ENCODE peak calls at places on chromosomes 7 and 10, in six cellular contexts. K, M, V, S, H and A are unnamed samples. For H3K27me3, the result is how much of the 10 kb centered on the place peaks cover.

GRCh38 chr10:133167693-133168616 is 7.9 kb downstream of the KNDC1 start:
- DNase-seq in H (no peak), V (no peak), K (no peak), S (no peak), M (no peak), A (no peak)

GRCh38 chr10:78630944-78631838 is 437.6 kb upstream of the ZMIZ1 start:
- DNase-seq in K (no peak), H (no peak), S (no peak), M (no peak), V (no peak), A (no peak)

GRCh38 chr7:157527235-157527634 is 190.4 kb downstream of the DNAJB6 start:
- DNase-seq in M (no peak), V (no peak), S (no peak), K (peak), H (no peak), A (no peak)

GRCh38 chr7:29976673-29977072 is 12.9 kb downstream of the SCRN1 start:
- DNase-seq in S (peak), M (no peak), V (no peak), K (no peak), H (no peak), A (no peak)

GRCh38 chr10:513393-513792 is 176.1 kb downstream of the DIP2C start:
- DNase-seq in M (no peak), K (peak), H (peak), S (no peak), V (no peak), A (no peak)

GRCh38 chr7:127349881-127350280 is 42.6 kb downstream of the ZNF800 start:
- DNase-seq in V (no peak), K (no peak), M (no peak), H (no peak), S (no peak), A (no peak)

GRCh38 chr7:37993060-37993501 is 72.6 kb downstream of the EPDR1 start:
- DNase-seq in V (no peak), K (no peak), H (no peak), S (no peak), M (no peak), A (no peak)

GRCh38 chr7:4836206-4836661 is 25.6 kb downstream of the PAPOLB start:
- DNase-seq in M (no peak), V (no peak), H (no peak), K (peak), S (no peak), A (no peak)

GRCh38 chr10:74923556-74923955 is 97.2 kb downstream of the KAT6B start:
- DNase-seq in K (peak), M (peak), H (no peak), V (no peak), S (no peak), A (no peak)

GRCh38 chr10:29146736-29147135 is 142.1 kb upstream of the LYZL1 start:
- DNase-seq in V (no peak), H (no peak), S (no peak), K (no peak), M (no peak), A (no peak)

GRCh38 chr10:61024801-61025201 is 80.8 kb upstream of the RHOBTB1 start:
- DNase-seq in K (no peak), H (no peak), V (no peak), M (peak), S (peak), A (no peak)

GRCh38 chr10:127563718-127564553 is 14.8 kb downstream of the NPS start:
- DNase-seq in V (no peak), H (no peak), M (peak), K (peak), S (no peak), A (no peak)

GRCh38 chr7:37341033-37341630 is 107.5 kb downstream of the ELMO1 start:
- DNase-seq in M (no peak), V (no peak), K (no peak), S (no peak), H (no peak), A (no peak)

GRCh38 chr7:3673524-3673923 is 372.5 kb downstream of the SDK1 start:
- DNase-seq in V (no peak), H (peak), M (peak), K (peak), S (peak), A (no peak)

DNA sequence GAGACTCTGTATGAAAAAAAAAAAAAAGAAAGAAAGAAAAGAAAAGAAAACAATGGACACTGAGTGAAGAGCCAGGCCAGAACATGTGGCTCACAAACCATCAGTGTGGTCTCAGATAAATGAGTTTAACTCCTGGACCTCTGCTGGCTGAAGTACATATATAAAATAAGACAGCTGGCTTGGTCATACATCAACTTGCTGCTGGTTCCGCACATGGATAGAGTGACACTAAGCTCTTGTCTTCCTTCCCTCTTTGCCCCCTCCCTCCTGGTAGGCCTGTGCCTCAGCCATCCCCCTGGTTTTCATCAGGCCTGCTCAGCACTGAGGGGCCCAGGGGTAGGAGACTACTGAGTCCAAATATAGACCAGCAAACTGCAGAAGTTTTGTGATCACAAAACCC is 58.1 kb upstream of the DGKI start:
- DNase-seq in S (no peak), K (no peak), M (no peak), V (no peak), H (no peak), A (no peak)
- TF ChIP-seq CTCF in S (no peak), K (no peak), M (no peak), V (no peak), H (no peak), A (peak)

GRCh38 chr10:22475527-22475856 is 130.2 kb downstream of the SPAG6 start:
- DNase-seq in K (no peak), M (no peak), H (no peak), V (no peak), S (no peak), A (no peak)

GRCh38 chr10:22473459-22473858 is 128.2 kb downstream of the SPAG6 start:
- DNase-seq in M (no peak), V (no peak), H (no peak), S (no peak), K (no peak), A (no peak)

GRCh38 chr10:22475857-22476600 is 130.7 kb downstream of the SPAG6 start:
- DNase-seq in K (no peak), H (no peak), M (peak), V (no peak), S (no peak), A (no peak)

GRCh38 chr10:22476601-22477364 is 131.5 kb downstream of the SPAG6 start:
- DNase-seq in M (peak), K (no peak), S (no peak), V (no peak), H (no peak), A (no peak)

GRCh38 chr10:22473044-22473443 is 127.7 kb downstream of the SPAG6 start:
- DNase-seq in M (no peak), K (no peak), V (no peak), H (no peak), S (no peak), A (no peak)
- H3K27me3 ChIP-seq in M (half or more), K (half or more), V (under half), H (under half), S (half or more), A (under half)

GRCh38 chr10:15166325-15166724 is 2.2 kb downstream of the NMT2 start:
- DNase-seq in H (no peak), K (no peak), M (no peak), S (peak), V (no peak), A (no peak)
- H3K4me3 ChIP-seq in H (no peak), K (no peak), M (peak), S (no peak), V (no peak), A (peak)

GRCh38 chr10:63268798-63269503 is 135.8 kb downstream of the NRBF2 start:
- DNase-seq in S (peak), M (peak), K (no peak), H (peak), V (peak), A (peak)
- TF ChIP-seq CTCF in S (peak), M (no peak), K (peak), H (peak), V (peak), A (peak)

DNA sequence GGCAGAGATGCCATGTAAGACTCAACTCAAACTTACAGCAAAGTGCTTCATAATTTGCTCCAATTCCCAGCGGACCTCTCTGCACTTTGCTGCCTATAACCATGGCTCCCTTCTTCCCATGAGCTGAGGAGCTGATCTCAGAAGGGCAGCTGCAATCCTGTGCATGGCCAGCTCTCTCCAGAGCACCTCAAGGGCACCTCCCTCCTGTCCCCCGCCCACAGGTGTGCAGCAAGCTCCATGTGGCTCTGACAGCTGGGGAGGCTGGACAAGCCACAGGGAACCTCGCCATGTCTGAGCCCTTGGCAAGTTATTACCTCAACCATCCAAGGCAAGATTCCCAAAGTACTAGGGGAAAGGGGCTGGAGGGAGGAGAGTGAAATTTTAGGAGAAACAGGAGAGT is 61.1 kb upstream of the DDC start:
- DNase-seq in H (no peak), S (no peak), M (no peak), K (peak), V (no peak), A (no peak)
- H3K27me3 ChIP-seq in H (under half), S (under half), M (under half), K (under half), V (under half), A (under half)

GRCh38 chr7:100122568-100122967 is 3.1 kb downstream of the CNPY4 start:
- DNase-seq in V (no peak), M (no peak), H (no peak), S (no peak), K (no peak), A (no peak)

GRCh38 chr7:100119701-100120517 is 475 bp downstream of the CNPY4 start:
- DNase-seq in S (peak), H (peak), K (no peak), V (peak), M (peak), A (no peak)

GRCh38 chr7:100122067-100122466 is 2.6 kb downstream of the CNPY4 start:
- DNase-seq in K (no peak), S (no peak), H (no peak), V (no peak), M (no peak), A (no peak)

GRCh38 chr7:100119075-100119700 is at the start of the genes CNPY4 and TAF6:
- DNase-seq in H (peak), K (peak), V (peak), S (peak), M (peak), A (peak)

DNA sequence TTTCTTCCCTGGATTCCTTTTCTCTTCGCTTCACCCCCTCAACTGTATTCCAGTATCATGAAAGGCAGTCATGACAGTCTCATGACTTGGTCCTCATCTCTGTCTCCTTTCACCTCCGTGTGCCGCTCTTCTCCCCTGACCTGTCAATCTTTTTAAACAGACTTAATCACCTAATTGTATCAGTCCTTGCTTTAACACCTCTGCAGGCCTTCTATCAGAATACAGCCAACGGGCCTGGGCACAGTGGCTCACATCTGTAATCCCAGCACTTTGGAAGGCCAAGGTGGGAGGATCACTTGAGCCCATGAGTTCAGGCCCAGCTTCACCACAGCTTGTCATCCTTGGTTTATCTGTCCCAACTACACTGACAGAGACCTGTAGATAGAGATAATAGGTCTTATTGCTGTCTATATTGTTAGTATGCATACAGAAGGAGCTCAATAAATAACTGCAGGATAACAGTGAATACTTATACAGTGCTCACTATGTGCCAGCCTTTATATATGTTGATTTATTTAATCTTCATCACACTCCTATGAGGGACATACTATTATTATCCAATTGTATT is 1.2 kb downstream of the CNPY4 start:
- DNase-seq in S (no peak), M (no peak), H (no peak), V (no peak), K (no peak), A (no peak)
- H3K4me3 ChIP-seq in S (peak), M (peak), H (peak), V (peak), K (peak), A (peak)

DNA sequence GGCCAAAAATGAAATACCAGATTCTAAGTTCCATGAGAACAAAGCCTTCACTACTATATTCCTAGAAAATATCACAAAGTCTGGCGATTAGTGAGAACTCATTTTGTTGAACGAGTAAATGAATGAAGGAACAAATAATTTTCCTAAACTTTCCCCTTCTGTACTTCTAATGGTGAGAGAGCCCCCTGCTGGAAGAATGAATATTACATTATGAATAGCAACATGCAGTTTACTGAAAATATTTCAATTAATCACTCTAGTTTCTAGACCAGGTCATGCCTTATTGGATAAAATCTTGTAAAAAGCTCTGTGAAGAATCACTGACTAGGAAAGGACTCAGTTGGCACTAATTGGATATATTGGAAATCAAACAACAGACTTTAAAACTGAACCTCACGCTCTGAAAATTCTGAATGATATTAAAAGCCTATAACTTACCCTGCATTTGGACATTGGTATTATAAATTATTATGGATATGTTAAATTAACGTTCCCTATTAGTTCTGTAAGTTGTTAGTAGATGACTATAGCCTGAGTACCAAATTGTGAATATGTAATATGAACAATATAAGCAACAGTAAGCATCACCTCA is 32.4 kb upstream of the MTPN start:
- DNase-seq in H (no peak), S (peak), M (peak), V (no peak), K (no peak), A (peak)
- TF ChIP-seq CTCF in H (peak), S (peak), M (no peak), V (peak), K (peak), A (peak)

GRCh38 chr7:103988468-103989199 is 824 bp downstream of the RELN start:
- DNase-seq in K (no peak), M (peak), S (peak), V (no peak), H (no peak), A (no peak)
- H3K27me3 ChIP-seq in K (under half), M (half or more), S (under half), V (under half), H (under half), A (under half)